ENCODE peak calls at places on chromosomes 3 and 15, in four cellular contexts. One of them, this sample, is unnamed.
A peak's percentile ranks its signal among the peaks of the same experiment; 100 is the strongest.

GRCh38 chr15:80202641-80203360 is 49.2 kb downstream of the CTXND1 start:
- DNase-seq in HCT116: peak; percentile 4
- DNase-seq in K562: no peak
- DNase-seq in HepG2: no peak
- DNase-seq in this sample: no peak

GRCh38 chr3:42961633-42962032 is 17.5 kb upstream of the GASK1A start:
- DNase-seq in K562: peak; percentile 35
- DNase-seq in HepG2: peak; percentile 42
- DNase-seq in HCT116: peak; percentile 41
- DNase-seq in this sample: peak; percentile 10

GRCh38 chr15:29278436-29279099 is 8.9 kb upstream of the NSMCE3 start:
- DNase-seq in HCT116: peak; percentile 64
- DNase-seq in HepG2: no peak
- DNase-seq in K562: no peak
- DNase-seq in this sample: no peak

GRCh38 chr3:66997560-66998074 is 490 bp upstream of the KBTBD8 start:
- DNase-seq in K562: peak; percentile 31
- DNase-seq in HepG2: no peak
- DNase-seq in HCT116: no peak
- DNase-seq in this sample: no peak

GRCh38 chr3:150146891-150147761 is 176.4 kb upstream of the PFN2 start:
- DNase-seq in K562: no peak
- DNase-seq in HCT116: no peak
- DNase-seq in HepG2: no peak
- DNase-seq in this sample: no peak

GRCh38 chr3:26847675-26848074 is 225.1 kb downstream of the LRRC3B start:
- DNase-seq in HepG2: no peak
- DNase-seq in HCT116: no peak
- DNase-seq in K562: no peak
- DNase-seq in this sample: no peak

GRCh38 chr3:62376906-62377865 is 3.8 kb upstream of the FEZF2 start:
- DNase-seq in K562: no peak
- DNase-seq in HepG2: no peak
- DNase-seq in HCT116: no peak
- DNase-seq in this sample: no peak

GRCh38 chr3:7545334-7545733 is 684.4 kb downstream of the GRM7 start:
- DNase-seq in HepG2: no peak
- DNase-seq in HCT116: no peak
- DNase-seq in K562: no peak
- DNase-seq in this sample: no peak

GRCh38 chr3:13282986-13283876 is 136.9 kb downstream of the NUP210 start:
- DNase-seq in HCT116: peak; percentile 18
- DNase-seq in K562: peak; percentile 93
- DNase-seq in HepG2: no peak
- DNase-seq in this sample: no peak

GRCh38 chr3:22012471-22012870 is 261.5 kb upstream of the ZNF385D start:
- DNase-seq in HCT116: no peak
- DNase-seq in HepG2: no peak
- DNase-seq in K562: no peak
- DNase-seq in this sample: no peak

GRCh38 chr3:43096761-43097160 is 9.1 kb downstream of the POMGNT2 start:
- DNase-seq in K562: no peak
- DNase-seq in HepG2: no peak
- DNase-seq in HCT116: no peak
- DNase-seq in this sample: no peak

GRCh38 chr3:184234224-184234623 is 4.8 kb downstream of the VWA5B2 start:
- DNase-seq in HCT116: peak; percentile 85
- DNase-seq in K562: peak; percentile 45
- DNase-seq in HepG2: peak; percentile 25
- DNase-seq in this sample: no peak

GRCh38 chr15:52782514-52782913 is 7.6 kb downstream of the ONECUT1 start:
- DNase-seq in HepG2: no peak
- DNase-seq in K562: no peak
- DNase-seq in HCT116: no peak
- DNase-seq in this sample: no peak

GRCh38 chr3:157146664-157147082 is 13.3 kb downstream of the CCNL1 start:
- DNase-seq in K562: no peak
- DNase-seq in HepG2: no peak
- DNase-seq in HCT116: no peak
- DNase-seq in this sample: no peak

GRCh38 chr3:163817015-163817414 is 1261.3 kb downstream of the SI start:
- DNase-seq in HCT116: no peak
- DNase-seq in HepG2: no peak
- DNase-seq in K562: no peak
- DNase-seq in this sample: no peak

GRCh38 chr15:51313644-51314280 is 24.6 kb downstream of the CYP19A1 start:
- DNase-seq in HCT116: no peak
- DNase-seq in HepG2: peak; percentile 89
- DNase-seq in K562: no peak
- DNase-seq in this sample: no peak

GRCh38 chr3:123695152-123695551 is 110.3 kb upstream of the HACD2 start:
- DNase-seq in HCT116: no peak
- DNase-seq in K562: no peak
- DNase-seq in HepG2: peak; percentile 60
- DNase-seq in this sample: no peak

GRCh38 chr15:28873585-28874139 is 12.1 kb upstream of the APBA2 start:
- DNase-seq in HCT116: no peak
- DNase-seq in K562: no peak
- DNase-seq in HepG2: no peak
- DNase-seq in this sample: no peak

GRCh38 chr15:53835309-53835708 is 75.8 kb upstream of the WDR72 start:
- DNase-seq in K562: no peak
- DNase-seq in HCT116: no peak
- DNase-seq in HepG2: no peak
- DNase-seq in this sample: no peak

DNA sequence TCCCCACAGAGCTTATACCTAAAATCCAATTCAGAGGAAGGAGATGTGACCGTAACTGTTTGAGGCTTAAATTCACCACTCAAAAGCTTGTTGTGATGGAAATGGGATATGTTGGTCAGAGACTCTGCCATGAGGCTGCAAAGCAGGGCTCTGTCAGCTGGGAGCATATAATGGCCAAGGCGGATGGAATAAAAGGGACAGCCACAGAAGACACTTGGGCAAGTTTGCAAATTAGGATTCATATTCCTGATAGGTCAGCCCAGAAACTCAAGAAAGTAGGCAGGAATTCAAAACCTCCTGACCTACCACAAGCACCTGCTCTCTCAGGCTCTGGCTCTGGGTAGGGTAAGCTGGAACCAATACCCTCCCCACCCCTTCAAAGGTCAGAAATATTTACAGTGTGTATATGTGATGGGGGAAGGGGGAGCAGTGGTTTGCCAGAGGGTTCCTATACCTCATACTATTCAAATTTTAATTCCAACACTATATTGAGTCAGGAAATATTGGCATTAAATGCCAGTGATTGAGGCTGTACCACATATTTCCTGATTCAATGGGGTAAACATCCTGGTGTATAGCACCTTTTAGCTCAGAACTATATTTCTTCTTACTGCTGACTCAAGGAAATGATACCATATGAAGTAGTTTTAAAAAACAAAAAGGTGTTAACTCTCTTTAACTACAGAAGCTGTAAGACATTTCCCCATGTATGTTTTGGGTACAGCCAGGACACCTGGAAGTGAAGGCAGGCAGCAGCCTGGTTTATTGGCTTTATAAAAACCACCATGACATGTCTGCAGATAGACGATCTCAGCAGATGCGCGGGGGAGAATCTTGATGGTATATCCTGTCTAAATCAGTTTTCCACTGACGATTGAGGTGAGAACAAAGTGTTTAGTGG is 19.2 kb downstream of the FYCO1 start:
- DNase-seq in K562: no peak
- DNase-seq in HepG2: no peak
- DNase-seq in HCT116: no peak
- DNase-seq in this sample: no peak
- TF ChIP-seq SIN3A in K562: no peak
- TF ChIP-seq SIN3A in HepG2: no peak
- TF ChIP-seq SIN3A in HCT116: no peak
- TF ChIP-seq SIN3A in this sample: no peak

DNA sequence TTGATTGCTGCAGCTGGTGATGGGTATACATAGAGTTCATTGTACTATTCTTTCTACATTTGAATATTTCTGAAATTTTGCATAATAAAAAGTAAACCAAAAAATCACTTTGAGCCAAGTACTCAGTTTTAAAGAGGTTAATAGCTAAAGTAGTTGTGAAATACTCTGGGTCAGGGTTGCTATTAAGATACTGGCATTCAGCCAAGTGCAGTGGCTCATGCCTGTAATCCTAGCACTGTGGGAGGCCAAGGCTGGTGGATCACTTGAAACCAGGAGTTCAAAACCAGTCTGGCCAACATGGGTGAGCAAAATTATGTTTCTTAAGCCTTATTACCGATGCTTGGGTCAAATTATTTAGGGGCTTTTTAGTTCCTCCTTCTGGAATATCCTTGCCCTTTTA is 121.9 kb upstream of the MELTF start:
- DNase-seq in K562: peak; percentile 25
- DNase-seq in HepG2: peak; percentile 28
- DNase-seq in HCT116: no peak
- DNase-seq in this sample: no peak
- TF ChIP-seq TCF7L2 in K562: no peak
- TF ChIP-seq TCF7L2 in HepG2: no peak
- TF ChIP-seq TCF7L2 in HCT116: no peak
- TF ChIP-seq TCF7L2 in this sample: no peak

DNA sequence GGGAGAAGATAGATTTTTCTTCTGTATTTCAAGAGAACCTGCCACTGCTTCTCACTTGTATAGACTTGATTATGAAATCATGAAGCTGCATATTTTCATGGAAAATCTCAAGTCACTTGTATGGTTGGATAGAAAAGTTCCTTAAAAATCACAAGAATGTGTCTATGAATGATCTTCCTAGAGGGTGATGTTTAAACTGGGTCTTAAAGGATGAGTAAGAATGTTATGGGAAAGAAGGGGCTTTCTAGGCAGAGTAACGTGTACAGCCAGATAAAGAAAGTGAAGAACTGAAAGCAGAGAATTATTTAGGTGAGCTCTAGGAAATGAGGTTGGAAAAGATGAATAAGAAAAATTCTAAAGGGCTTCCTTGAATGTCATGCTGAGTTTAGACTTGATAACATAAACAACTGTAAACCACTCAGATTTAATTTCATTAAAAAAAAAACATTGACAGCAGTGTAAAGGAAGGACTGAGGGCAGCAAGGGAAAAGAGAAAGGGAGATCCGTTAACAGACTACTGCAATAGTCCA is 4.9 kb downstream of the CD47 start:
- DNase-seq in HepG2: no peak
- DNase-seq in HCT116: no peak
- DNase-seq in K562: no peak
- DNase-seq in this sample: no peak
- H3K4me3 ChIP-seq in HepG2: no peak overlapping the region
- H3K4me3 ChIP-seq in HCT116: no peak overlapping the region
- H3K4me3 ChIP-seq in K562: no peak overlapping the region
- H3K4me3 ChIP-seq in this sample: no peak overlapping the region

GRCh38 chr3:56323986-56324420 is 144.3 kb downstream of the ERC2 start:
- DNase-seq in HCT116: no peak
- DNase-seq in HepG2: no peak
- DNase-seq in K562: no peak
- DNase-seq in this sample: no peak
- TF ChIP-seq SIN3A in HCT116: no peak
- TF ChIP-seq SIN3A in HepG2: no peak
- TF ChIP-seq SIN3A in K562: no peak
- TF ChIP-seq SIN3A in this sample: no peak

DNA sequence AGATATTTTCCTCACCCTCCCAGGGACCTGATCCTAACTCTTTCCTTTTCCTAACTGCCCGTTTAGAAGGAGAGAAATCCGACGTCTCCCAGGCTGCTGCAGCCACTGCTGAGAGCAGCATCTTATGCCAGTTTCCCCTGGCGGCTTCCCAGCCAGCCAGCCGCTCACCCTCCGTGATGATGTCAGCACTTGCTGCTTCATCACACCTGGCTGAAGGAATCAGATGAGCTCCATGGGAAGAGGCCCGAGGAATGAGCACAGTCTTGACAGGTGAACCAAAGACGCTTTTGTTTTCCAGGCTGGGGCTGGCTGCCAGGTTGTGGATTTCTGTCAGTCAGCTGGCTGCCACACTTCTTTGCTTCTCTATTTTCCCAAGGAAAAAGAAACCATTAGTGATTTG is 445.1 kb upstream of the RBMS3 start:
- DNase-seq in HepG2: no peak
- DNase-seq in K562: no peak
- DNase-seq in HCT116: no peak
- DNase-seq in this sample: no peak
- TF ChIP-seq TCF7L2 in HepG2: no peak
- TF ChIP-seq TCF7L2 in K562: no peak
- TF ChIP-seq TCF7L2 in HCT116: no peak
- TF ChIP-seq TCF7L2 in this sample: no peak

GRCh38 chr3:14377838-14378169 is 24.6 kb upstream of the SLC6A6 start:
- DNase-seq in HepG2: no peak
- DNase-seq in HCT116: no peak
- DNase-seq in K562: no peak
- DNase-seq in this sample: no peak
- H3K4me3 ChIP-seq in HepG2: no peak overlapping the region
- H3K4me3 ChIP-seq in HCT116: no peak overlapping the region
- H3K4me3 ChIP-seq in K562: no peak overlapping the region
- H3K4me3 ChIP-seq in this sample: no peak overlapping the region

GRCh38 chr3:177642482-177643163 is 445.3 kb upstream of the TBL1XR1 start:
- DNase-seq in K562: no peak
- DNase-seq in HCT116: no peak
- DNase-seq in HepG2: no peak
- DNase-seq in this sample: no peak
- TF ChIP-seq SIN3A in K562: no peak
- TF ChIP-seq SIN3A in HCT116: no peak
- TF ChIP-seq SIN3A in HepG2: no peak
- TF ChIP-seq SIN3A in this sample: no peak

GRCh38 chr3:185659942-185660921 is 74.1 kb downstream of the SENP2 start:
- DNase-seq in K562: peak; percentile 82
- DNase-seq in HepG2: peak; percentile 72
- DNase-seq in HCT116: peak; percentile 60
- DNase-seq in this sample: peak; percentile 68
- TF ChIP-seq TCF7L2 in K562: no peak
- TF ChIP-seq TCF7L2 in HepG2: no peak
- TF ChIP-seq TCF7L2 in HCT116: no peak
- TF ChIP-seq TCF7L2 in this sample: no peak

This sample was measured in Panc1.